ENCODE peak calls at places on chromosome 12, in six cellular contexts. D, W, O, I, R and L are unnamed samples.

GRCh38 chr12:76018111-76018510 is 13.5 kb downstream of the PHLDA1 start:
- DNase-seq in R (peak; percentile 29), I (no peak), O (no peak), W (peak; percentile 61), D (no peak), L (no peak)

GRCh38 chr12:57619434-57620244 is 8.4 kb downstream of the ARHGEF25 start:
- DNase-seq in W (peak; percentile 75), O (no peak), R (no peak), I (no peak), D (no peak), L (no peak)

GRCh38 chr12:111304642-111305071 is 64.2 kb downstream of the PHETA1 start:
- DNase-seq in R (peak; percentile 38), W (no peak), D (peak; percentile 10), I (peak; percentile 16), O (peak; percentile 71), L (no peak)

GRCh38 chr12:119115296-119115905 is 63.3 kb upstream of the HSPB8 start:
- DNase-seq in R (peak; percentile 74), O (peak; percentile 62), I (no peak), W (no peak), D (no peak), L (no peak)

GRCh38 chr12:9634177-9634803 is 26.6 kb upstream of the KLRB1 start:
- DNase-seq in R (peak; percentile 77), I (peak; percentile 62), W (no peak), D (peak; percentile 72), O (peak; percentile 23), L (no peak)

GRCh38 chr12:9364224-9365176 is 156.3 kb upstream of the PZP start:
- DNase-seq in R (peak; percentile 12), D (no peak), W (no peak), O (no peak), I (peak; percentile 12), L (no peak)

GRCh38 chr12:120121766-120122293 is 5.3 kb upstream of the RAB35 start:
- DNase-seq in I (no peak), D (no peak), O (no peak), W (no peak), R (no peak), L (no peak)

GRCh38 chr12:77751939-77752338 is 78.8 kb upstream of the NAV3 start:
- DNase-seq in D (no peak), I (no peak), O (no peak), W (no peak), R (peak; percentile 82), L (no peak)

GRCh38 chr12:6956332-6956727 is 5.2 kb downstream of the PTPN6 start:
- DNase-seq in O (no peak), R (no peak), W (peak; percentile 41), D (no peak), I (no peak), L (no peak)

GRCh38 chr12:107657621-107658020 is 28.0 kb upstream of the PWP1 start:
- DNase-seq in D (no peak), O (no peak), I (no peak), W (no peak), R (no peak), L (no peak)

GRCh38 chr12:7959278-7960063 is 23.5 kb upstream of the SLC2A3 start:
- DNase-seq in W (no peak), I (no peak), D (no peak), R (peak; percentile 52), O (peak; percentile 8), L (no peak)

GRCh38 chr12:130100634-130101033 is 61.6 kb upstream of the FZD10 start:
- DNase-seq in D (no peak), W (no peak), R (no peak), O (no peak), I (no peak), L (no peak)

GRCh38 chr12:1473418-1473817 is 121.0 kb downstream of the FBXL14 start:
- DNase-seq in O (no peak), D (no peak), I (no peak), R (no peak), W (no peak), L (no peak)

GRCh38 chr12:38905480-38906351 is at the start of gene CPNE8:
- DNase-seq in W (peak; percentile 95), D (peak; percentile 3), R (peak; percentile 59), O (peak; percentile 70), I (peak; percentile 10), L (no peak)

GRCh38 chr12:2754208-2754607 is 40.6 kb upstream of the FKBP4 start:
- DNase-seq in R (no peak), O (no peak), D (no peak), I (no peak), W (no peak), L (no peak)

GRCh38 chr12:54984602-54985376 is at the start of gene TESPA1:
- DNase-seq in R (no peak), W (peak; percentile 70), I (peak; percentile 52), D (peak; percentile 79), O (no peak), L (no peak)

GRCh38 chr12:56880416-56881035 is 53.7 kb downstream of the SDR9C7 start:
- DNase-seq in W (no peak), I (no peak), R (no peak), D (no peak), O (no peak), L (no peak)